ENCODE peak calls at places on chromosome 22, in nine cellular contexts. E, U, D, S, A, V, I, H and X are unnamed samples.

GRCh38 chr22:19503869-19504268 is 20.3 kb downstream of the CLDN5 start:
- DNase-seq in E (no peak), U (no peak), D (no peak), S (no peak), A (no peak), V (no peak), I (no peak), H (no peak), X (no peak)

GRCh38 chr22:36277482-36278291 is 24.8 kb downstream of the APOL1 start:
- DNase-seq in E (peak), U (peak), D (no peak), S (no peak), A (no peak), V (peak), I (no peak), H (peak), X (no peak)

GRCh38 chr22:44838316-44839016 is 86.1 kb downstream of the ARHGAP8 start:
- DNase-seq in E (no peak), U (no peak), D (no peak), S (no peak), A (no peak), V (no peak), I (no peak), H (no peak), X (no peak)

GRCh38 chr22:38203090-38203810 is 1.5 kb downstream of the MAFF start:
- DNase-seq in E (no peak), U (peak), D (no peak), S (no peak), A (no peak), V (peak), I (no peak), H (peak), X (no peak)

GRCh38 chr22:44042822-44043221 is 18.7 kb downstream of the PARVB start:
- DNase-seq in E (no peak), U (no peak), D (no peak), S (no peak), A (no peak), V (no peak), I (no peak), H (no peak), X (no peak)

GRCh38 chr22:38481162-38481870 is 13.4 kb downstream of the KDELR3 start:
- DNase-seq in E (no peak), U (no peak), D (no peak), S (no peak), A (no peak), V (no peak), I (no peak), H (no peak), X (no peak)

GRCh38 chr22:29121124-29121523 is 48.3 kb downstream of the KREMEN1 start:
- DNase-seq in E (no peak), U (no peak), D (no peak), S (no peak), A (no peak), V (no peak), I (no peak), H (peak), X (no peak)

GRCh38 chr22:28029201-28029948 is 110.3 kb upstream of the PITPNB start:
- DNase-seq in E (peak), U (peak), D (peak), S (no peak), A (no peak), V (no peak), I (peak), H (peak), X (no peak)

GRCh38 chr22:27331526-27332281 is 469.9 kb downstream of the MN1 start:
- DNase-seq in E (peak), U (peak), D (peak), S (no peak), A (no peak), V (peak), I (peak), H (peak), X (no peak)

GRCh38 chr22:36510966-36511881 is 4.4 kb upstream of the FOXRED2 start:
- DNase-seq in E (no peak), U (no peak), D (no peak), S (no peak), A (no peak), V (peak), I (peak), H (peak), X (no peak)

DNA sequence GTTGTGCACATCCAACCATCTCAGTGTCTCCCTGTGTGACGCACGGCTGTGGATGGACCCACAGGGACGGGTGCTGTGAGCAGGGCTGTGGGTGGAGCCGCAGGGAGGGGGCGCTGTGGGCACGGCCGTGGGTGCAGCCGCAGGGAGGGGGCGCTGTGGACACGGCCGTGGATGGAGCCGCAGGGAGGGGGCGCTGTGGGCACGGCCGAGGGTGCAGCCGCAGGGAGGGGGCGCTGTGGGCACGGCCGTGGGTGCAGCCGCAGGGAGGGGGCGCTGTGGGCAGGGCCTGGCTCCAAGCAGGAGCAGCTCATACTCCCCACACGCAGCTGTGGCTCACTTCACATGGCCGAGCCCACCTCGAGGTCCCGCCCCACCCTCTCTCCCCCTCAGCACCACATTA is 6.0 kb upstream of the MAPK11 start:
- DNase-seq in E (peak), U (peak), D (peak), S (no peak), A (no peak), V (peak), I (no peak), H (no peak), X (peak)
- TF ChIP-seq CTCF in E (peak), U (no peak), D (peak), S (peak), A (peak), V (peak), I (peak), H (peak), X (peak)

GRCh38 chr22:50399751-50400331 is 56.7 kb downstream of the PPP6R2 start:
- DNase-seq in E (no peak), U (peak), D (no peak), S (no peak), A (peak), V (peak), I (peak), H (peak), X (no peak)
- TF ChIP-seq CTCF in E (no peak), U (no peak), D (no peak), S (no peak), A (peak), V (peak), I (peak), H (peak), X (peak)

DNA sequence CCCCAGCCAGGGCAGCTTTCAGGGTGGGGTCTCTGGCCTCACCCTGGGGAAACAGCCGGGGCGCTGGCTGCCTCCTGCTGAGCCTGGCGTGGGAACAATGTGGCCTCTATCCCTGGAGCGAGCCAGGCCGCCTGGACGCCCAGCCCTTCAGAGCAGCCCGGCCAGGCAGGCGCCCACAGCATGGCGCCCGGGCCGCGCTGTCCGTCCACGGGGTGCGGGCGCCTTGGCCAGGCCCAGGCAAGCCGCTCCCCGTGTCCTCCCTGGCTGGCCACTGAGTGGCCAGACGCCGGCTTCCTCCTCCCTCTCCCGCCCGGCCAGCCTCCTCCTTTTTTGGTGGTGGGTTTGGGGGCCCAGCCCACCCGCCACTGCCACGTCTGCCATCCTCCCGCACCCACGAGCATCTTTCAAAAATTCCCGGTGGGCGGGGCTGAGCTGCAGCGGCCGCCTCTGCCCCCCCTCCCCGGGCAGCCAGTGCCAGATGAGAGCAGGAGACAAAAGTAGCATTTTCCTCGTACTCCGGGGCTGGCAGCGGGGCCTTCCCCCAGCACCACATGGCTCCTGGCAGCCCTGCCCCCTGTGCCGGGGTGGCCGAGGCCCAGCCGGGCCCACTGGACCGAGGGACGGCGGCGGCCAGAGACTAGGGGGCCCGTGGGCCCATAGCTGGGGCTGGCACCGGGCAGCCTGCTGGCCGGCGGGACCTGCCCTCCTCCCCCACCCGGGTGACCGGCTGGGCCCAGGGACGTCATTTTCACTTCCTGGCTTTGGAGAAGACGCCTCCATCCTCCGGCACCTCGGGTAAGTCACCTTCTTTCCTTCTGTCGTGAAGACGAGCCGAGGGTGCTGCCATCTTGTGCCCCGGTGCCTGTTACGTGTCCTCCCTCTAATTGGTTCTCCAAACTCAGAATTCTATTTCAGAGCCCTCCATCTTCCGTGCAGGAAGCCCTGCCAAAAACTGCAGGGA is 70.2 kb upstream of the PPARA start:
- DNase-seq in E (peak), U (peak), D (peak), S (no peak), A (no peak), V (no peak), I (peak), H (no peak), X (no peak)
- TF ChIP-seq CTCF in E (no peak), U (no peak), D (no peak), S (no peak), A (no peak), V (no peak), I (no peak), H (no peak), X (no peak)

GRCh38 chr22:42880815-42881214 is 23.7 kb upstream of the ARFGAP3 start:
- DNase-seq in E (no peak), U (no peak), D (no peak), S (no peak), A (no peak), V (no peak), I (no peak), H (no peak), X (no peak)
- TF ChIP-seq CTCF in E (no peak), U (no peak), D (no peak), S (no peak), A (peak), V (no peak), I (peak), H (no peak), X (no peak)

DNA sequence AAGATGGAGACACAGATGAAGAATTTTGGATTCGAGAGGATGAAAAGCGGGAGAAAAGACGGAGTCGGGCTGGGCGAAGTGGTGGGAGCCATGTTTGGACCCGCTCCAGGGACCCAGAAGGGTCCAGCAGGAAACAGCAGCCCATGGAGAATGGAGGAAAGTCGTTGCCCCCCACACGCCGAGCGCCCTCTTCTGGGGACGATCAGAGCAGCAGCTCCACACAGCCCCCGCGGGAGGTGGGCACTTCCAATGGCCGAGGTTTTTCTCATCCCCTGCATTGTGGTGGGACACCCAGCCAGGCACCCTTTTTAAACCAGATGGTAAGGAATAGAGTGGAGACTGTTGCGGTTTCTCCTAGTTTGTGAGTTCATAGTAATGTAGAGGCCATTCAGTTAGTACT is 22.8 kb upstream of the SLC25A18 start:
- DNase-seq in E (no peak), U (no peak), D (no peak), S (no peak), A (no peak), V (peak), I (no peak), H (no peak), X (no peak)
- TF ChIP-seq CTCF in E (peak), U (no peak), D (no peak), S (no peak), A (no peak), V (no peak), I (no peak), H (no peak), X (peak)

DNA sequence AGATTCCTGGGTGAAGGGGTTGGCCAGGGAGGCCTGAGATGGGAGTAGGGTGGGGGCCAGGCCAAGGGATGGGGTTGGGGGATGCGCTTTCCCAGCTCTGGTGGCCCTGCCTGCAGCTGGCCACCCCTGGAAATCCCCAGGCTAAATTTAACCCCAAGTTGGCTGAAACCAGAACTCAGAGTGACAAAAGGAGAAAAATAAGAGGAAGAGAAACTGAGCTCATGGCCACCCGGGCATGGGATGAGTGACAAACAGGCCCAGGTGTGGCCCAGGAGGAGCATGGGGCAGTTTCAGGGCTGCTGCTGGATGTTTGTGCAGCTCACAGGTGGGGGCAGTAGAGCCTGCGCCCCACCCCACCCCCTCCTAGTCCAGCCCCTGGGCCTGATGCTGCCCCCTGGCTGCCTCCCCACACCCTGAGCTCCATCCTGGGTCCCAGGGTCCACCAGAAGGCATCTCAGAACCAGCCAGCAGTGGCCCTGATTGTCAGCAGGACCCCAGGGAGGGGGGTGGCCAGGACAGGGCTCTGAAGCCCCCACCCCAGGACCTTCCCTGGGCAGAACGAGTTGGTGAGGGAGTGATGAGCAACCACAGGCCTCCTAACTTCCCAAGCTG is 48.0 kb downstream of the IGLL5 start:
- DNase-seq in E (no peak), U (peak), D (no peak), S (no peak), A (no peak), V (peak), I (no peak), H (no peak), X (peak)
- TF ChIP-seq CTCF in E (no peak), U (no peak), D (no peak), S (no peak), A (no peak), V (no peak), I (no peak), H (no peak), X (peak)